ENCODE peak calls at places on chromosomes 6 and 20, in nine cellular contexts. Z is AG09319, H is endothelial cell, P is A549, U is nephron progenitor cell, K is cardiac fibroblast, T is psoas muscle, M is PC-9, O is astrocyte of the cerebellum. J is an unnamed sample.

GRCh38 chr6:119067091-119067490 is 11.4 kb downstream of the FAM184A start:
- DNase-seq in K (no peak), P (no peak), Z (no peak), M (no peak), T (no peak), U (no peak), H (no peak), O (no peak), J (no peak)

GRCh38 chr6:132931937-132932336 is 117.6 kb downstream of the RPS12 start:
- DNase-seq in H (no peak), O (peak), T (no peak), Z (peak), P (no peak), M (peak), U (no peak), K (peak), J (no peak)

GRCh38 chr20:40991181-40991889 is 37.3 kb upstream of the TOP1 start:
- DNase-seq in O (no peak), U (no peak), T (no peak), H (no peak), M (no peak), P (no peak), K (peak), Z (no peak), J (no peak)

GRCh38 chr20:44180814-44181213 is 6.2 kb downstream of the JPH2 start:
- DNase-seq in K (peak), P (no peak), M (no peak), T (peak), Z (no peak), U (peak), H (no peak), O (no peak), J (no peak)

GRCh38 chr6:145069966-145070365 is 665.4 kb downstream of the EPM2A start:
- DNase-seq in O (no peak), U (no peak), M (no peak), P (no peak), H (no peak), T (no peak), Z (no peak), K (peak), J (no peak)

GRCh38 chr6:4224082-4224978 is 89.0 kb upstream of the ECI2 start:
- DNase-seq in O (peak), P (no peak), M (no peak), T (no peak), U (no peak), K (peak), H (no peak), Z (no peak), J (no peak)

GRCh38 chr6:154292855-154293519 is 63.6 kb downstream of the IPCEF1 start:
- DNase-seq in T (no peak), P (peak), M (peak), Z (peak), H (no peak), K (peak), O (no peak), U (no peak), J (no peak)

GRCh38 chr20:63879264-63879663 is 14.2 kb downstream of the TPD52L2 start:
- DNase-seq in U (no peak), M (no peak), T (no peak), H (no peak), P (no peak), Z (no peak), O (no peak), K (no peak), J (no peak)

GRCh38 chr20:63101781-63102719 is 95.3 kb upstream of the BHLHE23 start:
- DNase-seq in K (peak), M (no peak), H (no peak), U (peak), O (no peak), P (no peak), T (peak), Z (no peak), J (peak)

GRCh38 chr6:158009935-158010585 is 28.4 kb downstream of the SYNJ2 start:
- DNase-seq in Z (no peak), K (no peak), O (no peak), M (no peak), U (no peak), H (no peak), T (peak), P (no peak), J (peak)

GRCh38 chr6:105372862-105373182 is 30.1 kb downstream of the PREP start:
- DNase-seq in T (no peak), Z (no peak), P (no peak), M (no peak), U (no peak), O (no peak), H (no peak), K (no peak), J (no peak)

GRCh38 chr20:61086031-61086430 is 166.0 kb upstream of the CDH4 start:
- DNase-seq in H (no peak), O (no peak), P (no peak), K (no peak), U (no peak), T (no peak), Z (no peak), M (no peak), J (no peak)

GRCh38 chr6:7413151-7413823 is 23.7 kb downstream of the RIOK1 start:
- DNase-seq in H (no peak), M (no peak), U (no peak), K (no peak), Z (no peak), O (no peak), T (no peak), P (no peak), J (no peak)

GRCh38 chr6:111566873-111567517 is 38.7 kb downstream of the TRAF3IP2 start:
- DNase-seq in O (no peak), Z (no peak), M (no peak), H (peak), P (no peak), K (no peak), U (peak), T (no peak), J (no peak)

GRCh38 chr6:111564482-111564945 is 41.2 kb downstream of the TRAF3IP2 start:
- DNase-seq in Z (no peak), H (no peak), M (no peak), P (no peak), O (no peak), T (peak), K (peak), U (no peak), J (no peak)

GRCh38 chr6:111566222-111566717 is 39.4 kb downstream of the TRAF3IP2 start:
- DNase-seq in P (no peak), M (no peak), H (no peak), O (no peak), T (no peak), K (no peak), U (no peak), Z (no peak), J (no peak)

GRCh38 chr6:111563581-111563980 is 42.1 kb downstream of the TRAF3IP2 start:
- DNase-seq in M (no peak), Z (no peak), P (no peak), H (no peak), O (no peak), U (no peak), K (no peak), T (no peak), J (no peak)

GRCh38 chr6:111565316-111566221 is 40.1 kb downstream of the TRAF3IP2 start:
- DNase-seq in P (no peak), M (no peak), U (no peak), O (no peak), Z (no peak), K (no peak), T (no peak), H (no peak), J (no peak)
- TF ChIP-seq CTCF in P (no peak), M (peak), U (no peak), O (peak), Z (no peak), K (no peak), T (no peak), H (peak), J (peak)

DNA sequence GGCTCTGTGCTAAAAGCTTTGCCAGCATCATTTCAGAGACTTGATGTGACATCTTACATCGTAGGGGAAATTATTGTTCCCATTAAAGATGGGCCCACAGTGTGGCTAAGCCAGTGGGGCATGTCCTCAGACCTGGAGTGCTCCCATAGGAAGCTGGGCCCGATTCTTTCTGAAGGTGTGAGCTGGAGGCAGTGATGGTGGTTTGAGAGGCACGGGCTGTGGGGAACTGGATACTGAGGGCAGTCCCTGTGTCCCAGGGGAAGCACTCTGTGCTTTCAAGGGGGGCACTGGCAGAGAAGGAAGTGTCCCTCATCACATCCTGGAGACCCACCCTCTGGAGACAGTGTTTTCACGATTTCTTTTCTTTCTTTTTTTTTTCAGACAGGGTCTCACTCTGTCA is 8.6 kb upstream of the FAM110A start:
- DNase-seq in H (no peak), Z (no peak), K (no peak), O (no peak), T (no peak), U (no peak), M (no peak), P (no peak), J (peak)
- TF ChIP-seq CTCF in H (no peak), Z (no peak), K (no peak), O (no peak), T (no peak), U (no peak), M (no peak), P (no peak), J (no peak)

DNA sequence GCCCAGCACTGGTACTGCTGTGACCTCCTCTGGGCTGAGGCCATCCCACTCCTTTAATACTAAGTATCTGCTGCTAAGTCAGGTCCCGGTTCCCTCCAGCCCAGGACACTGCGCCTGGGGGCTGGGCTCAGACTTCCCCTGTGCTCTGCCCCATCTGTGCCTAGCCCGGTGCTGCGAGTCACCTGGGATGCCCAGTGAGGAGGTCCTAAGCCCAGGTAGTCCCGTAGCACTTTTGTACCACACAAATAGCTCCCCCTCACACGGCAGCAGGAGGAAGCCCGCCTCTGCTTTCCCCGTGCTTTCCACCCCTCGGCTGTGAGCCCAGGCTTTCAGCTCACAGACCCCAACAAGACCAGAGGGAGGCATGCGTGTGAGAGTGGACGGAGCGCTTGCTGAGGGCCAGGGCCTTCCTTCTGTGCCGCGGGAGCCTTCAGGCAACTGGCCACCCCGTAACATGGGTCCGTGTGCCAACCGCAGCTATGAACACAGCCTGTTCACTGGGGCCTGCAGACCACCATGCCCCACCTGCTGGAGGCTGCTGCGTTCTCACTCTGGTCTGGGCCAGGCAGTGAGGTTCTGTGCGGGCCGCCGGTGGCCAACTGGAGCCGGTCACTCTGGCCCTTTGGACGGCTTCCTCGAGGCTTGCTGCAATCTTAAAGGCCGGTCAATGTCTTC is 79.9 kb upstream of the MPC1 start:
- DNase-seq in M (no peak), O (no peak), T (no peak), H (no peak), K (no peak), P (no peak), Z (no peak), U (no peak), J (no peak)
- TF ChIP-seq CTCF in M (no peak), O (no peak), T (no peak), H (no peak), K (no peak), P (no peak), Z (no peak), U (no peak), J (no peak)

GRCh38 chr6:45421700-45422540 is 44.2 kb upstream of the SUPT3H start:
- DNase-seq in T (peak), O (no peak), M (peak), H (peak), P (peak), K (peak), Z (peak), U (peak), J (peak)
- TF ChIP-seq CTCF in T (no peak), O (peak), M (peak), H (no peak), P (peak), K (peak), Z (peak), U (no peak), J (peak)

DNA sequence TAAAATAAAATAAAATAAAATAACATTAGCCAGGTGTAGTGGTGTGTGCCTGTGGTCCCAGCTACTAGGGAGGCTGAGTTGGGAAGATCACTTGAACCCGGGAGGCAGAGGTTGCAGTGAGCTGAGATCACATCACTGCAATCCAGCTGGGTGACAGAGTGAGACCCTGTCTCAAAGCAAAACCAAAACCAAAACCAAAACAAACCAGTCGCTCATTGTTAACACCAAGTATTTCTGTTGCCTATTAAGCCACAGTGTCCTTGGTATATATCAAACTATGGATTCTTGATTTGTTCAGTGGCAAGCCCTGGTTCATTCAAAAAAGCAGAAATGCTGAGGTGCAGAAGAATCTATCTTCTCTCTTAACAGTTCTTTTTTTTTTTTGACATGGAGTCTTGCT is 65.7 kb downstream of the PYGB start:
- DNase-seq in O (no peak), Z (no peak), K (no peak), P (no peak), M (no peak), U (no peak), T (no peak), H (no peak), J (no peak)
- TF ChIP-seq CTCF in O (no peak), Z (no peak), K (no peak), P (no peak), M (no peak), U (no peak), T (no peak), H (no peak), J (no peak)